ENCODE peak calls at places on chromosomes 12 and 14, in nine cellular contexts. A, I, R, H, K, U, T, W and Q are unnamed samples. For H3K9me3, the result is how much of the 10 kb centered on the place peaks cover.

GRCh38 chr12:48999371-49000131 is at the start of gene DDN:
- DNase-seq in A (peak), I (no peak), R (peak), H (no peak), K (peak), U (peak), T (peak), W (peak), Q (no peak)

GRCh38 chr12:56029666-56030293 is 8.9 kb downstream of the IKZF4 start:
- DNase-seq in A (peak), I (no peak), R (peak), H (peak), K (peak), U (peak), T (peak), W (peak), Q (no peak)

GRCh38 chr14:95426116-95426475 is 90.4 kb downstream of the SYNE3 start:
- DNase-seq in A (no peak), I (no peak), R (no peak), H (no peak), K (no peak), U (no peak), T (no peak), W (no peak), Q (no peak)

GRCh38 chr14:93086441-93087055 is 29.2 kb downstream of the ITPK1 start:
- DNase-seq in A (no peak), I (no peak), R (no peak), H (no peak), K (no peak), U (no peak), T (no peak), W (no peak), Q (no peak)

GRCh38 chr14:34699873-34700621 is 14.3 kb downstream of the CFL2 start:
- DNase-seq in A (no peak), I (no peak), R (no peak), H (no peak), K (peak), U (no peak), T (no peak), W (no peak), Q (no peak)

GRCh38 chr12:52552681-52553195 is at the start of gene KRT71:
- DNase-seq in A (no peak), I (no peak), R (no peak), H (no peak), K (no peak), U (no peak), T (no peak), W (no peak), Q (no peak)

GRCh38 chr14:82689948-82690347 is 1156.3 kb upstream of the SEL1L start:
- DNase-seq in A (no peak), I (no peak), R (no peak), H (no peak), K (no peak), U (no peak), T (no peak), W (no peak), Q (no peak)

GRCh38 chr12:61414470-61414869 is 845.7 kb upstream of the USP15 start:
- DNase-seq in A (no peak), I (no peak), R (no peak), H (no peak), K (peak), U (no peak), T (no peak), W (no peak), Q (no peak)

GRCh38 chr12:127127887-127128286 is 1139.1 kb upstream of the TMEM132C start:
- DNase-seq in A (no peak), I (no peak), R (no peak), H (no peak), K (no peak), U (no peak), T (no peak), W (no peak), Q (no peak)

GRCh38 chr14:93729993-93730392 is 58.3 kb downstream of the PRIMA1 start:
- DNase-seq in A (no peak), I (no peak), R (no peak), H (no peak), K (peak), U (no peak), T (no peak), W (no peak), Q (no peak)

GRCh38 chr12:121530600-121531355 is 50.0 kb downstream of the KDM2B start:
- DNase-seq in A (no peak), I (no peak), R (peak), H (peak), K (peak), U (peak), T (peak), W (peak), Q (peak)

GRCh38 chr12:3342051-3342450 is 149.0 kb upstream of the PRMT8 start:
- DNase-seq in A (peak), I (no peak), R (no peak), H (peak), K (peak), U (peak), T (peak), W (no peak), Q (no peak)

GRCh38 chr14:71932229-71932951 is at the start of gene RGS6:
- DNase-seq in A (peak), I (peak), R (peak), H (no peak), K (peak), U (peak), T (peak), W (no peak), Q (no peak)

GRCh38 chr12:13817131-13817530 is 164.3 kb downstream of the GRIN2B start:
- DNase-seq in A (no peak), I (no peak), R (peak), H (no peak), K (no peak), U (no peak), T (peak), W (no peak), Q (no peak)

GRCh38 chr14:97640031-97640430 is 842.8 kb downstream of the VRK1 start:
- DNase-seq in A (no peak), I (no peak), R (no peak), H (no peak), K (no peak), U (peak), T (no peak), W (no peak), Q (no peak)

GRCh38 chr14:97641827-97642226 is 844.6 kb downstream of the VRK1 start:
- DNase-seq in A (no peak), I (no peak), R (no peak), H (no peak), K (no peak), U (no peak), T (no peak), W (no peak), Q (no peak)

GRCh38 chr14:97642631-97643030 is 845.4 kb downstream of the VRK1 start:
- DNase-seq in A (no peak), I (no peak), R (no peak), H (no peak), K (no peak), U (no peak), T (no peak), W (no peak), Q (no peak)

GRCh38 chr14:97638864-97639263 is 841.7 kb downstream of the VRK1 start:
- DNase-seq in A (no peak), I (no peak), R (no peak), H (no peak), K (no peak), U (no peak), T (no peak), W (no peak), Q (no peak)

GRCh38 chr14:97644365-97644764 is 847.2 kb downstream of the VRK1 start:
- DNase-seq in A (no peak), I (no peak), R (no peak), H (peak), K (peak), U (no peak), T (no peak), W (no peak), Q (no peak)
- H3K9me3 ChIP-seq in A (under half), I (under half), R (under half), H (under half), K (under half), U (under half), T (under half), W (under half), Q (under half)

DNA sequence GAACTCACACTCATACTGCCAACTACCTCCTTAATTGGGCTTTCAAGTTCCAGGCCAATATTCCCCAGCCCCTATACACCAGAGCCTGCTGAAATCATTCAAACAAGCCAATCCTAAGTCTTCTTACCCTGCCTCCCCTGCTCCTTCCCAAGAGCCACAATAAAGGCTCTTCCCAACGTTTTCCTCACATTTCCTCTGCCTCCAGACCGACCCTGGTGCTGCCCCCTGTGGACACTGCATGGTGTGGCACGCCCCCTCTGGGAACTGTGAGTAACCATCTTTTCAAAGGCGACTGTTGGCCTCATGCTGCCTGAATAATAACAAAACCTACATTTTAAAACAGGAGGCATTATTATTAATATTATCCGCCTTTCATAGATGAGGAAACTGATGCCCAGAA is 111.6 kb upstream of the NOS1 start:
- DNase-seq in A (peak), I (peak), R (no peak), H (no peak), K (peak), U (peak), T (no peak), W (no peak), Q (no peak)
- TF ChIP-seq CTCF in A (no peak), I (peak), R (peak), H (no peak), K (peak), U (peak), T (no peak), W (no peak), Q (no peak)

DNA sequence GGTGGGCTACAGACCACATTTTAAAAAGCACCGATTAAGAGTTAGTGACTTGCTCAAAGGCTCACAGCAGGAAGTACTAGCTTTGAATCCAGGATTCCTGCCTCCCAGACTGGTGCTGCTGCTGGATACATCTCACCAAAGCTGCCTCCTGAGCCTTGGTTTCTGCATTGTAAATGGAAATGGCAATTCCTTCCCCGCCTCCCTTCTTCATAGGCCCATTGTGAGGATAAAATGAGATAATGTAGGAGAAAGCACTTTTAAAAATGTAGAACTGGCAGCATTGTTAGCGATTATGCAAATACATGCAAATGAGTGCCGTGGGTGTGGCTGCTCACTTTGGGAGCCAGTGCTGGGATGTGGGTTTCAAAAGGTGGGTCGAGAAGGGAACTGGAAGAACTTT is 15.4 kb downstream of the PDE1B start:
- DNase-seq in A (no peak), I (no peak), R (no peak), H (no peak), K (no peak), U (peak), T (no peak), W (no peak), Q (no peak)
- H3K27ac ChIP-seq in A (no peak), I (no peak), R (no peak), H (no peak), K (no peak), U (peak), T (no peak), W (no peak), Q (no peak)

GRCh38 chr12:34305176-34305575 is 282.9 kb downstream of the ALG10 start:
- DNase-seq in A (no peak), I (no peak), R (no peak), H (no peak), K (no peak), U (no peak), T (no peak), W (no peak), Q (no peak)
- H3K9me3 ChIP-seq in A (under half), I (under half), R (under half), H (under half), K (under half), U (half or more), T (under half), W (under half), Q (under half)

DNA sequence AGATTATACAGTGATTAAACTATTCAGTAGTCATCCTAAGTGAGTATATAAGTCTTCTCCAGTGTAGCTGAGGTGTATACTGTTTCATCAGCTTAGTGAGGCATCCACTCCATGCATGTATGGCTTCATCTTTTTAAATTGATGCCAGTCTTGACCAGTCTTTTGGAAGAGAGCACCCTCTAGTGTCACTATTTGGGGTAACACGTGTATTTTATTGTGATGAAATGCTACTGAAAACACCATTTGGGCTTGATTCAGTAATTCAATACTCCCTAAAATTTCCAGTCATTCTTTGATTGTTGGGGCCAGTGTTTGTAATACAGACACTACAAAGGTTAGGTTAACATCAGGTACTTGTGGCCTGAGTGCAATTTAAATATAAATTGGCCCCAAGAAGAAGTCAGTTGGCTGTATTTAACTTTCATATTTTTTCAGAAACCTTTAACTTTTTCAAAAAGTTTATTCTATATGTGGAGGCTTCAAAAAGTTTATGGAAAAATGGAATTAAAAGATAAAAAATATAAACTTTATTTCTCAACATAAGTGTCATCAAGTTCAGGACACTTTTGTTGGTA is 35.3 kb downstream of the MIPOL1 start:
- DNase-seq in A (peak), I (no peak), R (no peak), H (no peak), K (peak), U (no peak), T (no peak), W (no peak), Q (no peak)
- TF ChIP-seq CTCF in A (peak), I (peak), R (no peak), H (peak), K (peak), U (peak), T (peak), W (no peak), Q (peak)

GRCh38 chr14:101358726-101359125 is 202.6 kb upstream of the DIO3 start:
- DNase-seq in A (no peak), I (no peak), R (no peak), H (no peak), K (no peak), U (no peak), T (no peak), W (no peak), Q (no peak)

GRCh38 chr14:101357559-101358319 is 203.6 kb upstream of the DIO3 start:
- DNase-seq in A (no peak), I (no peak), R (no peak), H (no peak), K (no peak), U (no peak), T (no peak), W (no peak), Q (no peak)

GRCh38 chr14:101357038-101357437 is 204.3 kb upstream of the DIO3 start:
- DNase-seq in A (no peak), I (no peak), R (no peak), H (no peak), K (no peak), U (no peak), T (no peak), W (no peak), Q (no peak)

GRCh38 chr14:101359221-101360044 is 201.9 kb upstream of the DIO3 start:
- DNase-seq in A (no peak), I (no peak), R (no peak), H (no peak), K (no peak), U (no peak), T (no peak), W (no peak), Q (no peak)

DNA sequence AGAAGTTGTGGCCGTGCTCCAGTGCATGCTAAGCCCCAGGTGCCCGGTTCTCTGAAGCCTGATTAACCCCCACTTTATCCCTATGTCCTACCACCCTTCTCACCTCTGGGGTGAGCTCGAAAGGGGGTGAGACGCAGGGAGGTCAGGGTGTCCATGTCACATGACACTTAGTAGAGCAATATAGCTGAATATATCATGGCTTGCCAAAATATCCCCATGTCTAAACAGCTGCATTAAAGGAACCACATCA is 203.1 kb upstream of the DIO3 start:
- DNase-seq in A (no peak), I (no peak), R (no peak), H (no peak), K (no peak), U (no peak), T (no peak), W (no peak), Q (no peak)
- H3K27ac ChIP-seq in A (no peak), I (no peak), R (no peak), H (no peak), K (no peak), U (no peak), T (no peak), W (no peak), Q (no peak)

DNA sequence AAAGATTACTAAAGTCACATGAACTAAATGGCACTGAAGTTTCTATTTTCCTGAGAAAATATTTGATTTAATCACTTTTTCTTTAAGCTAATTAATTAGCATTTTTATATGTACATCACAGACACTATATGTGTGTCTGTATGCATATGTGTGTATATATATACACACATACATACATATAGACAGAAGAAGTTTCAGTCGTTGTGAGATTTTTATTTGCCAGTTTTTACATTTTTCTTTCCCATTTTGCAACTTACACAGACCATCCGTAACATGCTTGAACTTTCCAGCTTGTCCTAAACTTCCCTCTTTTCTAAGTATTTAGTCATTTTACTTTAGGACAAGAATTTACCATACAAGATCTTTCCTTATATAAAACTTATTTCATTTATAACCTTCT is 299.1 kb downstream of the IPO8 start:
- DNase-seq in A (no peak), I (no peak), R (no peak), H (no peak), K (no peak), U (no peak), T (no peak), W (no peak), Q (no peak)
- H3K9me3 ChIP-seq in A (under half), I (under half), R (under half), H (under half), K (under half), U (half or more), T (under half), W (under half), Q (under half)

GRCh38 chr12:25591132-25591531 is 38.0 kb upstream of the LMNTD1 start:
- DNase-seq in A (no peak), I (no peak), R (no peak), H (no peak), K (peak), U (peak), T (no peak), W (no peak), Q (no peak)
- TF ChIP-seq CTCF in A (peak), I (no peak), R (no peak), H (no peak), K (peak), U (peak), T (no peak), W (no peak), Q (no peak)